ENCODE peak calls at places on chromosomes 3 and 15, in six cellular contexts. B, R, U, A, Q and N are unnamed samples.

GRCh38 chr3:30598663-30599545 is 7.5 kb upstream of the TGFBR2 start:
- DNase-seq in B (no peak), R (no peak), U (no peak), A (no peak), Q (no peak), N (no peak)

GRCh38 chr3:57559526-57559925 is 3.5 kb downstream of the PDE12 start:
- DNase-seq in B (no peak), R (no peak), U (no peak), A (peak; percentile 52), Q (no peak), N (peak; percentile 29)

GRCh38 chr3:159762238-159762637 is 226.4 kb upstream of the IL12A start:
- DNase-seq in B (no peak), R (no peak), U (no peak), A (no peak), Q (peak; percentile 86), N (no peak)

GRCh38 chr3:46845397-46845859 is 17.8 kb downstream of the MYL3 start:
- DNase-seq in B (peak; percentile 70), R (peak; percentile 47), U (peak; percentile 84), A (peak; percentile 62), Q (no peak), N (peak; percentile 84)

GRCh38 chr3:43921056-43921455 is 230.3 kb downstream of the ABHD5 start:
- DNase-seq in B (no peak), R (peak; percentile 7), U (no peak), A (no peak), Q (no peak), N (no peak)

GRCh38 chr15:69056365-69056764 is 41.9 kb downstream of the NOX5 start:
- DNase-seq in B (no peak), R (no peak), U (no peak), A (no peak), Q (no peak), N (no peak)

GRCh38 chr15:60740787-60741354 is 261.9 kb upstream of the ICE2 start:
- DNase-seq in B (no peak), R (no peak), U (no peak), A (peak; percentile 31), Q (no peak), N (peak; percentile 61)

GRCh38 chr3:15796771-15797599 is 794 bp downstream of the ANKRD28 start:
- DNase-seq in B (no peak), R (peak; percentile 44), U (no peak), A (peak; percentile 77), Q (peak; percentile 25), N (peak; percentile 69)

GRCh38 chr15:62141643-62142588 is 23.2 kb downstream of the C2CD4B start:
- DNase-seq in B (no peak), R (no peak), U (no peak), A (no peak), Q (no peak), N (peak; percentile 39)

GRCh38 chr3:171165499-171165921 is 139.0 kb upstream of the SLC2A2 start:
- DNase-seq in B (no peak), R (no peak), U (no peak), A (no peak), Q (no peak), N (no peak)

GRCh38 chr3:155712008-155712407 is 32.9 kb downstream of the PLCH1 start:
- DNase-seq in B (no peak), R (no peak), U (no peak), A (no peak), Q (no peak), N (no peak)

GRCh38 chr15:92801412-92801773 is 98.7 kb upstream of the CHD2 start:
- DNase-seq in B (no peak), R (peak; percentile 84), U (no peak), A (peak; percentile 86), Q (no peak), N (peak; percentile 96)

GRCh38 chr3:120062474-120062873 is 31.8 kb downstream of the GSK3B start:
- DNase-seq in B (no peak), R (no peak), U (no peak), A (peak; percentile 16), Q (no peak), N (peak; percentile 18)

GRCh38 chr3:197748597-197749314 is 927 bp upstream of the FYTTD1 start:
- DNase-seq in B (no peak), R (no peak), U (no peak), A (peak; percentile 43), Q (no peak), N (peak; percentile 57)

GRCh38 chr3:16523778-16524177 is 10.3 kb upstream of the RFTN1 start:
- DNase-seq in B (no peak), R (peak; percentile 38), U (no peak), A (peak; percentile 62), Q (no peak), N (peak; percentile 51)

GRCh38 chr3:129026728-129027543 is 25.8 kb downstream of the EFCC1 start:
- DNase-seq in B (peak; percentile 94), R (peak; percentile 77), U (peak; percentile 88), A (peak; percentile 48), Q (peak; percentile 93), N (peak; percentile 82)

GRCh38 chr3:51141573-51141972 is 243.5 kb upstream of the MANF start:
- DNase-seq in B (no peak), R (no peak), U (no peak), A (no peak), Q (no peak), N (no peak)

GRCh38 chr3:69249001-69249400 is 126.6 kb upstream of the LMOD3 start:
- DNase-seq in B (no peak), R (no peak), U (no peak), A (no peak), Q (no peak), N (no peak)

GRCh38 chr3:60504827-60505457 is 746.3 kb downstream of the FHIT start:
- DNase-seq in B (no peak), R (no peak), U (no peak), A (no peak), Q (no peak), N (no peak)

GRCh38 chr15:58551084-58551763 is 119.4 kb downstream of the LIPC start:
- DNase-seq in B (no peak), R (no peak), U (no peak), A (no peak), Q (no peak), N (no peak)

GRCh38 chr15:70752142-70752754 is 11.1 kb downstream of the UACA start:
- DNase-seq in B (peak; percentile 77), R (no peak), U (peak; percentile 55), A (no peak), Q (no peak), N (peak; percentile 47)

GRCh38 chr3:35659808-35660207 is 20.5 kb downstream of the ARPP21 start:
- DNase-seq in B (peak; percentile 40), R (no peak), U (peak; percentile 52), A (no peak), Q (no peak), N (no peak)

DNA sequence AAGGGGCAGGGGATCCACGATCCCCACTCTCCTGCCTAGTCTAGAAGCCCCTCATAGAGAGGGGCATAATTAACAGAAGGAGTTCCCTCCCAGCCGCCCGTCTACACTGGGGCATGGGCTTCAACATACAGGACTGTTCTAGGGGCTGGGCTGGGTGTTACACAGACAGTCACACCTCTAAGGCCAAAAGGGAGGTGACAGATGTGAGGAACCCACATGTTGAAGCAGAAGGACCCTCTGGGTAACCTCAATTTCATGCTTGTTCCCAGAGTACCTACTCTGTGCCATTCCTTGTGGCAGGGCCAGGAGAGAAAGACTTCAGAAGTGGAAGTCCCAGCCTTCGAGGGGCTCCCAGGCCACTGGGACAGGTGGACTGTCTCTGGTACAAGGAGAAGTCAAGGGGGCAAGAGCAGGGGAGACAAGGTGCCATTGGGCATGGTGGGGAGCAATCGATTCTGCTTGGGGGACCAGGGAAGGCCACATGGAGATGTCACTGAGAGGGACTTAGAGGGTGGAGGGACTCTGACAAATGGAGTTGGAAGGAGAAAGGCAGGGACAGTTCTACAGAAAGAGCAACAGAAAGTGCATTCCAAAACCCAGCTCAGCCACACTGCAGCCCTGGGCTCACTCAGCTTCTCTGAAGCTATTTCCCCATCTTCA is 71.3 kb downstream of the CPN2 start:
- DNase-seq in B (peak; percentile 8), R (no peak), U (peak; percentile 2), A (no peak), Q (no peak), N (no peak)
- TF ChIP-seq CTCF in B (no peak), R (no peak), U (no peak), A (no peak), Q (no peak), N (no peak)

DNA sequence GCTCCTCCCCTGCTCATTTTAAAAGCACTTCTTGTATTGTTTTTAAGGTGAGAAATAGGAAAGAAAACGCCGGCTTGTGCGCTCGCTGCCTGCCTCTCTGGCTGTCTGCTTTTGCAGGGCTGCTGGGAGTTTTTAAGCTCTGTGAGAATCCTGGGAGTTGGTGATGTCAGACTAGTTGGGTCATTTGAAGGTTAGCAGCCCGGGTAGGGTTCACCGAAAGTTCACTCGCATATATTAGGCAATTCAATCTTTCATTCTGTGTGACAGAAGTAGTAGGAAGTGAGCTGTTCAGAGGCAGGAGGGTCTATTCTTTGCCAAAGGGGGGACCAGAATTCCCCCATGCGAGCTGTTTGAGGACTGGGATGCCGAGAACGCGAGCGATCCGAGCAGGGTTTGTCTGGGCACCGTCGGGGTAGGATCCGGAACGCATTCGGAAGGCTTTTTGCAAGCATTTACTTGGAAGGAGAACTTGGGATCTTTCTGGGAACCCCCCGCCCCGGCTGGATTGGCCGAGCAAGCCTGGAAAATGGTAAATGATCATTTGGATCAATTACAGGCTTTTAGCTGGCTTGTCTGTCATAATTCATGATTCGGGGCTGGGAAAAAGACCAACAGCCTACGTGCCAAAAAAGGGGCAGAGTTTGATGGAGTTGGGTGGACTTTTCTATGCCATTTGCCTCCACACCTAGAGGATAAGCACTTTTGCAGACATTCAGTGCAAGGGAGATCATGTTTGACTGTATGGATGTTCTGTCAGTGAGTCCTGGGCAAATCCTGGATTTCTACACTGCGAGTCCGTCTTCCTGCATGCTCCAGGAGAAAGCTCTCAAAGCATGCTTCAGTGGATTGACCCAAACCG is at the start of gene RARB:
- DNase-seq in B (peak; percentile 62), R (peak; percentile 99), U (peak; percentile 53), A (peak; percentile 81), Q (peak; percentile 80), N (peak; percentile 91)
- H3K4me3 ChIP-seq in B (peak within 1 kb of the TSS; percentile 46), R (peak within 1 kb of the TSS; percentile 90), U (peak within 1 kb of the TSS; percentile 73), A (peak within 1 kb of the TSS; percentile 52), Q (peak within 1 kb of the TSS; percentile 68), N (peak within 1 kb of the TSS; percentile 58)

GRCh38 chr15:67534360-67534759 is 8.1 kb upstream of the MAP2K5 start:
- DNase-seq in B (no peak), R (no peak), U (no peak), A (no peak), Q (no peak), N (no peak)
- TF ChIP-seq CTCF in B (no peak), R (no peak), U (no peak), A (no peak), Q (no peak), N (no peak)

GRCh38 chr3:186303985-186304384 is 58.0 kb downstream of the DGKG start:
- DNase-seq in B (no peak), R (no peak), U (no peak), A (no peak), Q (no peak), N (no peak)

GRCh38 chr3:186308549-186308948 is 53.5 kb downstream of the DGKG start:
- DNase-seq in B (no peak), R (no peak), U (no peak), A (no peak), Q (no peak), N (no peak)

GRCh38 chr3:186311431-186311830 is 50.6 kb downstream of the DGKG start:
- DNase-seq in B (no peak), R (no peak), U (no peak), A (no peak), Q (no peak), N (no peak)

DNA sequence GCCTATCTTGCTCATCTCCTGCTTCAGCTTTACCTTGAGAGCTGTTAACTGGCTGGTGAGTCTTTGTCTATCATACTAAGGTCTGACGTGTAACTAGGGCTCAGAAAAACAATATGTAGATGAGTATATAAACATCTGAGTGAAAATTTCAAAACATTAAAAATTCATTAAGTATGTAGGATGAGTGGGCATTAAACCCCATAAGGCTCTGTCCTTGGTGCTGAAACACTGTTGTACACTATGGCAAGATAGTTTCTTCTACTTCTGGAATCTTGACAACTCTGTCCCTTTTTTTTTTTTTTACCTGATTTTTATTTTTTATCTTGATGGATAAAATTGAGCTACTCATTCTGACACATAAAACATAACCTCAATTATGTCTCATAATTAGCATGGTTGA is 54.4 kb downstream of the DGKG start:
- DNase-seq in B (no peak), R (peak; percentile 27), U (no peak), A (peak; percentile 52), Q (no peak), N (peak; percentile 50)
- H3K4me3 ChIP-seq in B (no peak overlapping the region), R (no peak overlapping the region), U (no peak overlapping the region), A (no peak overlapping the region), Q (no peak overlapping the region), N (no peak overlapping the region)